ENCODE peak calls at places on chromosomes 2 and 18, in ten cellular contexts. N is progenitor cell of endocrine pancreas; R is ACHN; H is effector CD4-positive, alpha-beta T cell; T is frontal cortex; V is heart right ventricle; Z is NAMALWA; K is amniotic stem cell; E is HFFc6; Y is activated CD8-positive, alpha-beta T cell treated with anti-CD3 and anti-CD28 coated beads, Interleukin-2, amount 10 ng/mL, durations not matched to agents 7 days and 5 days. S is an unnamed sample.

GRCh38 chr2:105604938-105605337 is 139.8 kb upstream of the NCK2 start:
- DNase-seq in Z (no peak), N (no peak), K (no peak), V (peak; percentile 45), H (no peak), E (no peak), Y (no peak), T (peak; percentile 43), R (no peak), S (no peak)

GRCh38 chr2:147945660-147946059 is 74.9 kb downstream of the ORC4 start:
- DNase-seq in K (no peak), H (no peak), Z (no peak), Y (no peak), R (peak; percentile 10), T (no peak), N (no peak), E (peak; percentile 16), V (no peak), S (no peak)

GRCh38 chr2:197464180-197464579 is 10.8 kb downstream of the COQ10B start:
- DNase-seq in N (no peak), K (no peak), H (no peak), T (no peak), E (no peak), Z (no peak), R (no peak), Y (no peak), V (no peak), S (no peak)

GRCh38 chr2:101752708-101753107 is 55.2 kb downstream of the MAP4K4 start:
- DNase-seq in T (no peak), E (no peak), V (peak; percentile 29), N (no peak), Y (no peak), R (no peak), Z (no peak), H (no peak), K (no peak), S (no peak)

GRCh38 chr18:59385191-59385590 is 26.1 kb upstream of the LMAN1 start:
- DNase-seq in R (no peak), V (no peak), T (no peak), K (no peak), Y (no peak), Z (no peak), H (no peak), E (no peak), N (no peak), S (no peak)

GRCh38 chr2:72423766-72424165 is 276.1 kb upstream of the CYP26B1 start:
- DNase-seq in R (no peak), Z (no peak), K (no peak), V (no peak), Y (no peak), E (no peak), N (no peak), T (no peak), H (no peak), S (no peak)

GRCh38 chr2:235669983-235670962 is 176.4 kb downstream of the AGAP1 start:
- DNase-seq in R (peak; percentile 6), V (peak; percentile 57), K (peak; percentile 51), H (no peak), E (peak; percentile 51), Z (no peak), N (peak; percentile 51), T (peak; percentile 72), Y (no peak), S (no peak)

GRCh38 chr2:8893978-8894820 is 56.8 kb upstream of the KIDINS220 start:
- DNase-seq in N (no peak), V (no peak), R (no peak), T (no peak), Y (no peak), Z (no peak), H (no peak), E (no peak), K (no peak), S (no peak)

GRCh38 chr2:236592821-236593220 is 23.2 kb downstream of the ACKR3 start:
- DNase-seq in Y (no peak), R (no peak), H (no peak), K (no peak), N (no peak), E (no peak), T (no peak), V (peak; percentile 34), Z (no peak), S (no peak)

GRCh38 chr18:68648191-68648590 is 66.7 kb downstream of the TMX3 start:
- DNase-seq in E (no peak), V (no peak), Z (no peak), R (no peak), K (no peak), H (no peak), N (no peak), Y (no peak), T (no peak), S (no peak)

GRCh38 chr2:107719141-107719540 is 107.6 kb upstream of the RGPD4 start:
- DNase-seq in V (no peak), Z (no peak), N (no peak), R (no peak), Y (no peak), T (no peak), H (no peak), E (no peak), K (no peak), S (no peak)

GRCh38 chr2:8576525-8577157 is 105.2 kb upstream of the ID2 start:
- DNase-seq in V (no peak), N (no peak), T (no peak), Z (peak; percentile 73), Y (peak; percentile 62), K (no peak), E (no peak), R (no peak), H (peak; percentile 10), S (no peak)

GRCh38 chr18:38611036-38611964 is 1045.7 kb upstream of the CELF4 start:
- DNase-seq in N (no peak), K (no peak), Y (no peak), T (no peak), R (no peak), Z (no peak), H (no peak), E (no peak), V (peak; percentile 6), S (no peak)

GRCh38 chr2:10303174-10303633 is 500 bp downstream of the HPCAL1 start:
- DNase-seq in K (no peak), R (no peak), V (no peak), N (peak; percentile 23), T (no peak), E (no peak), Z (no peak), Y (peak; percentile 43), H (no peak), S (no peak)

GRCh38 chr18:13791181-13791580 is 32.8 kb upstream of the MC5R start:
- DNase-seq in V (no peak), K (no peak), N (no peak), T (no peak), H (no peak), Y (no peak), R (no peak), Z (no peak), E (no peak), S (no peak)

GRCh38 chr2:154507186-154507585 is 191.3 kb upstream of the KCNJ3 start:
- DNase-seq in V (no peak), R (no peak), K (no peak), Y (no peak), T (no peak), H (no peak), E (no peak), Z (peak; percentile 38), N (no peak), S (no peak)

GRCh38 chr2:40450066-40450841 is 1.6 kb downstream of the SLC8A1 start:
- DNase-seq in V (no peak), Y (no peak), Z (peak; percentile 22), H (no peak), K (no peak), R (peak; percentile 60), N (no peak), E (peak; percentile 54), T (no peak), S (no peak)

GRCh38 chr2:74559912-74560311 is 5.4 kb downstream of the DOK1 start:
- DNase-seq in N (no peak), K (no peak), E (no peak), T (no peak), H (no peak), Z (no peak), R (no peak), Y (no peak), V (no peak), S (no peak)

S was measured in D721Med.